ENCODE peak calls at places on chromosomes 6 and 20, in seven cellular contexts. J is fibroblast of the aortic adventitia, S is uterus, G is ascending aorta, A is body of pancreas, N is fibroblast of lung, Y is A549. T is an unnamed sample.

GRCh38 chr20:33868042-33868441 is 56.9 kb downstream of the CHMP4B start:
- DNase-seq in J (no peak), S (no peak), G (no peak), A (no peak), N (no peak), Y (no peak), T (no peak)

GRCh38 chr6:126307859-126308258 is 32.1 kb upstream of the CENPW start:
- DNase-seq in J (peak; percentile 87), S (peak; percentile 39), G (no peak), A (no peak), N (peak; percentile 72), Y (peak; percentile 1), T (peak; percentile 56)

GRCh38 chr6:113860165-113860955 is 3.2 kb downstream of the MARCKS start:
- DNase-seq in J (peak; percentile 70), S (peak; percentile 49), G (no peak), A (peak; percentile 23), N (peak; percentile 49), Y (peak; percentile 4), T (no peak)

GRCh38 chr20:38591484-38592410 is 9.9 kb upstream of the ARHGAP40 start:
- DNase-seq in J (no peak), S (no peak), G (no peak), A (no peak), N (no peak), Y (no peak), T (no peak)

GRCh38 chr6:1099257-1099656 is 212.6 kb upstream of the FOXQ1 start:
- DNase-seq in J (no peak), S (no peak), G (no peak), A (no peak), N (no peak), Y (no peak), T (no peak)

GRCh38 chr6:106082735-106083398 is 3.3 kb upstream of the PRDM1 start:
- DNase-seq in J (peak; percentile 72), S (no peak), G (no peak), A (no peak), N (peak; percentile 85), Y (no peak), T (peak; percentile 54)

GRCh38 chr6:2021713-2022125 is 223.7 kb downstream of the GMDS start:
- DNase-seq in J (peak; percentile 89), S (peak; percentile 20), G (no peak), A (peak; percentile 39), N (peak; percentile 77), Y (no peak), T (peak; percentile 81)

GRCh38 chr6:2222275-2222842 is 23.0 kb downstream of the GMDS start:
- DNase-seq in J (peak; percentile 21), S (no peak), G (no peak), A (no peak), N (no peak), Y (no peak), T (no peak)

GRCh38 chr6:65997539-65997938 is 290.5 kb upstream of the EYS start:
- DNase-seq in J (no peak), S (no peak), G (no peak), A (no peak), N (no peak), Y (no peak), T (no peak)

GRCh38 chr20:33677991-33678431 is 3.8 kb upstream of the NECAB3 start:
- DNase-seq in J (no peak), S (peak; percentile 37), G (no peak), A (no peak), N (no peak), Y (no peak), T (no peak)

GRCh38 chr6:142947702-142948480 is 2.9 kb upstream of the HIVEP2 start:
- DNase-seq in J (no peak), S (no peak), G (no peak), A (no peak), N (no peak), Y (no peak), T (no peak)

GRCh38 chr6:73666393-73666792 is 12.6 kb upstream of the SLC17A5 start:
- DNase-seq in J (peak; percentile 83), S (no peak), G (no peak), A (no peak), N (peak; percentile 29), Y (no peak), T (no peak)

GRCh38 chr6:113595921-113596376 is 261.2 kb upstream of the MARCKS start:
- DNase-seq in J (peak; percentile 76), S (peak; percentile 41), G (no peak), A (peak; percentile 34), N (peak; percentile 66), Y (no peak), T (peak; percentile 72)

GRCh38 chr20:35174458-35175216 is 2.8 kb downstream of the PROCR start:
- DNase-seq in J (no peak), S (no peak), G (no peak), A (peak; percentile 62), N (no peak), Y (peak; percentile 37), T (no peak)

GRCh38 chr20:59705651-59706101 is 101.3 kb downstream of the PHACTR3 start:
- DNase-seq in J (no peak), S (no peak), G (no peak), A (no peak), N (no peak), Y (no peak), T (no peak)

GRCh38 chr6:45054610-45055009 is 273.5 kb upstream of the RUNX2 start:
- DNase-seq in J (no peak), S (no peak), G (no peak), A (no peak), N (peak; percentile 57), Y (no peak), T (peak; percentile 52)

GRCh38 chr6:158175111-158175510 is 7.0 kb downstream of the GTF2H5 start:
- DNase-seq in J (no peak), S (no peak), G (no peak), A (no peak), N (no peak), Y (no peak), T (no peak)

GRCh38 chr20:32737371-32738223 is 5.7 kb downstream of the COMMD7 start:
- DNase-seq in J (peak; percentile 87), S (no peak), G (no peak), A (no peak), N (peak; percentile 91), Y (no peak), T (peak; percentile 91)

GRCh38 chr6:63441266-63441956 is 121.6 kb upstream of the LGSN start:
- DNase-seq in J (no peak), S (no peak), G (no peak), A (no peak), N (no peak), Y (peak; percentile 86), T (no peak)

GRCh38 chr20:7195704-7196103 is 428.2 kb downstream of the BMP2 start:
- DNase-seq in J (peak; percentile 95), S (no peak), G (no peak), A (no peak), N (peak; percentile 97), Y (peak; percentile 21), T (peak; percentile 99)

GRCh38 chr6:147227770-147228320 is 23.6 kb downstream of the STXBP5 start:
- DNase-seq in J (no peak), S (no peak), G (no peak), A (no peak), N (peak; percentile 3), Y (no peak), T (no peak)

GRCh38 chr6:136761227-136761922 is 30.9 kb downstream of the MAP3K5 start:
- DNase-seq in J (peak; percentile 31), S (peak; percentile 41), G (no peak), A (peak; percentile 42), N (peak; percentile 47), Y (no peak), T (no peak)

GRCh38 chr6:4786936-4787504 is 10.8 kb downstream of the CDYL start:
- DNase-seq in J (no peak), S (no peak), G (no peak), A (no peak), N (no peak), Y (no peak), T (no peak)

GRCh38 chr6:4788482-4788881 is 12.3 kb downstream of the CDYL start:
- DNase-seq in J (no peak), S (no peak), G (no peak), A (no peak), N (no peak), Y (no peak), T (no peak)

GRCh38 chr6:4791174-4791573 is 15.0 kb downstream of the CDYL start:
- DNase-seq in J (no peak), S (no peak), G (no peak), A (no peak), N (no peak), Y (no peak), T (no peak)

GRCh38 chr6:4790158-4790899 is 14.1 kb downstream of the CDYL start:
- DNase-seq in J (no peak), S (no peak), G (no peak), A (no peak), N (no peak), Y (no peak), T (no peak)

DNA sequence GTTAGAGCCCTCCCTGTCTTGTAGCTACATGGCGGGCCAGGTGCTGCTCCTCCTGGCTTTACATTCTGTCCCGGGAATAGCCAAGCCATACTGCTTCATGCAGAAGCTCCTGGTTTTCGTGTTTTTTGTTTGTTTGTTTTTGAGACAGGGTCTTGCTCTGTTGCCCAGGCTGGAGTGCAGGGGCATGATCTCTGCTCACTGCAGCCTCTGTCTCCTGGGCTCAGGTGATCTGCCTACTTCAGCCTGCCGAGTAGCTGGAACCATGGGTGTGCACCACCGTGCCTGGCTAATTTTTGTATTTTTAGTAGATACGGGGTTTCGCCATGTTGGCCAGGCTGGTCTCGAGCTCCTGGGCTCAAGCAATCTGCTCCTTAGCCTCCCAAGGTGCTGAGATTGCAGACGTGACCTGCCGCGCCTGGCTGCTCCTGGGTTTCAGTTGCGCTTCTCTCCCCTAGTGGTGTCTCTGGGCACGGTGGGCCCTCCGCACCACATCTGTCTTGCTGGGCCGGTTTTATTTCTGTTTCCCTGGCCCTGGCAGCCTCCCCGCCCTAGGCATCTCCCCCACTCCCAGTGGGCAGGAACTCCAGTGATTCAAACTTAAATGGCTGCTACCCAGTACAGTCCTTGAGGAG is 12.9 kb downstream of the CDYL start:
- DNase-seq in J (no peak), S (no peak), G (no peak), A (no peak), N (no peak), Y (no peak), T (no peak)
- TF ChIP-seq CTCF in J (no peak), S (no peak), G (no peak), A (no peak), N (no peak), Y (no peak), T (no peak)

GRCh38 chr20:63471719-63472158 is 716 bp downstream of the KCNQ2 start:
- DNase-seq in J (no peak), S (no peak), G (no peak), A (no peak), N (no peak), Y (no peak), T (no peak)
- H3K4me3 ChIP-seq in J (no peak overlapping the region), S (no peak overlapping the region), G (no peak overlapping the region), A (no peak overlapping the region), N (no peak overlapping the region), Y (peak overlapping the region; percentile 46), T (no peak overlapping the region)

DNA sequence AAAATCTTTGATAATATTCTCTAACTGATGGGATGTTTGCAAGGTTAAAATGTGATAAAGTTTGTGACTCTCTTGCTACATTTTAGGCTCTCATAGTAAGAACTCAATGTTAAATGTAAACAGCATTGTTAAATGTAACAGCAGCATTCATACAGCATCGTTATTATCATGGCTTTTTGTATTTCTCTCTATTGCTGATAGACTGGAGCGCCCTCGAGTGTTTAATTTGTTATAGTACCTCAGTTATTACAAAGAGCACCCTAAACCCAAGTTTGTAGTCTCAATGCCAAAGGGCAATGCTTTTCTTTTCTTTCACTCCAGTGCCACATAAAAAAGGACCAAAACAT is 14.9 kb upstream of the TTPAL start:
- DNase-seq in J (peak; percentile 67), S (no peak), G (no peak), A (peak; percentile 22), N (peak; percentile 16), Y (peak; percentile 45), T (peak; percentile 29)
- TF ChIP-seq CTCF in J (peak; percentile 55), S (peak; percentile 33), G (no peak), A (peak; percentile 61), N (peak; percentile 35), Y (peak; percentile 81), T (peak; percentile 44)

GRCh38 chr20:48923149-48923718 is 1.7 kb downstream of the ARFGEF2 start:
- DNase-seq in J (peak; percentile 56), S (no peak), G (no peak), A (no peak), N (no peak), Y (no peak), T (no peak)
- H3K4me3 ChIP-seq in J (peak overlapping the region; percentile 97), S (no peak overlapping the region), G (no peak overlapping the region), A (no peak overlapping the region), N (peak overlapping the region; percentile 76), Y (peak overlapping the region; percentile 89), T (no peak overlapping the region)

T was measured in astrocyte of the spinal cord.